ENCODE peak calls at places on chromosomes 7 and 10, in eight cellular contexts. C is foreskin keratinocyte; O is activated T-helper 2 cell treated with anti-CD3 and anti-CD28 coated beads, Interferon-gamma antibody, Interleukin-2, Interleukin-4, amounts not matched to agents 10 μg/mL and 5 μg/mL and 100 μg/mL, durations not matched to agents 14 hours and 24 hours and 36 hours; B is colonic mucosa; I is epithelial cell of esophagus; R is ELR; W is ecto neural progenitor cell; U is activated CD4-positive, alpha-beta memory T cell treated with anti-CD3 and anti-CD28 coated beads, Interleukin-2, amount 10 ng/mL, durations not matched to agents 7 days and 5 days. N is an unnamed sample.

GRCh38 chr10:80529604-80530003 is 8.1 kb upstream of the SH2D4B start:
- DNase-seq in C (no peak), O (peak), B (no peak), I (no peak), R (no peak), W (no peak), U (peak), N (no peak)

GRCh38 chr7:150909192-150909591 is 56.9 kb downstream of the AOC1 start:
- DNase-seq in C (no peak), O (no peak), B (no peak), I (no peak), R (no peak), W (no peak), U (peak), N (no peak)

GRCh38 chr7:2104107-2104710 is 128.5 kb downstream of the MAD1L1 start:
- DNase-seq in C (no peak), O (peak), B (peak), I (peak), R (peak), W (peak), U (peak), N (peak)

GRCh38 chr10:69348824-69349541 is 67.7 kb downstream of the TACR2 start:
- DNase-seq in C (peak), O (no peak), B (peak), I (peak), R (peak), W (no peak), U (no peak), N (no peak)

GRCh38 chr10:3261921-3262320 is 89.3 kb upstream of the PITRM1 start:
- DNase-seq in C (no peak), O (no peak), B (no peak), I (no peak), R (no peak), W (no peak), U (no peak), N (no peak)

GRCh38 chr10:102410427-102411073 is 8.0 kb downstream of the PSD start:
- DNase-seq in C (no peak), O (peak), B (no peak), I (no peak), R (no peak), W (no peak), U (peak), N (no peak)

GRCh38 chr10:71921319-71922027 is 42.7 kb upstream of the CHST3 start:
- DNase-seq in C (no peak), O (no peak), B (peak), I (no peak), R (peak), W (peak), U (no peak), N (no peak)

GRCh38 chr7:67817481-67817880 is 820.8 kb downstream of the TYW1 start:
- DNase-seq in C (no peak), O (no peak), B (no peak), I (no peak), R (no peak), W (no peak), U (no peak), N (no peak)

GRCh38 chr10:98673156-98673765 is 226.5 kb upstream of the HPS1 start:
- DNase-seq in C (no peak), O (no peak), B (no peak), I (no peak), R (no peak), W (no peak), U (no peak), N (no peak)

GRCh38 chr10:33126742-33127141 is 168.7 kb upstream of the ITGB1 start:
- DNase-seq in C (no peak), O (no peak), B (no peak), I (no peak), R (no peak), W (no peak), U (peak), N (no peak)

GRCh38 chr7:96991850-96992623 is 13.3 kb upstream of the DLX6 start:
- DNase-seq in C (no peak), O (no peak), B (no peak), I (no peak), R (no peak), W (no peak), U (no peak), N (no peak)

GRCh38 chr10:125006921-125007391 is 65.0 kb downstream of the ZRANB1 start:
- DNase-seq in C (no peak), O (no peak), B (no peak), I (no peak), R (no peak), W (no peak), U (no peak), N (no peak)

GRCh38 chr7:93475811-93476210 is 98.7 kb downstream of the CALCR start:
- DNase-seq in C (no peak), O (no peak), B (no peak), I (no peak), R (no peak), W (no peak), U (no peak), N (no peak)

GRCh38 chr10:131560166-131560565 is 248.6 kb upstream of the TCERG1L start:
- DNase-seq in C (no peak), O (no peak), B (no peak), I (no peak), R (no peak), W (peak), U (no peak), N (no peak)

GRCh38 chr10:118730699-118731456 is 23.9 kb downstream of the CACUL1 start:
- DNase-seq in C (no peak), O (no peak), B (peak), I (peak), R (no peak), W (no peak), U (no peak), N (no peak)

GRCh38 chr7:74272305-74273038 is 16.7 kb upstream of the CLIP2 start:
- DNase-seq in C (no peak), O (no peak), B (peak), I (peak), R (peak), W (no peak), U (peak), N (peak)

GRCh38 chr10:28120043-28120749 is 121.3 kb upstream of the ODAD2 start:
- DNase-seq in C (no peak), O (no peak), B (no peak), I (no peak), R (no peak), W (no peak), U (no peak), N (no peak)

GRCh38 chr10:17841055-17841454 is 31.9 kb downstream of the MRC1 start:
- DNase-seq in C (peak), O (no peak), B (no peak), I (peak), R (peak), W (no peak), U (no peak), N (no peak)

GRCh38 chr10:96614515-96614914 is 27.7 kb upstream of the TM9SF3 start:
- DNase-seq in C (peak), O (no peak), B (peak), I (peak), R (peak), W (no peak), U (no peak), N (peak)

GRCh38 chr10:113959383-113959760 is 84.3 kb upstream of the ADRB1 start:
- DNase-seq in C (no peak), O (no peak), B (peak), I (peak), R (no peak), W (no peak), U (no peak), N (no peak)

GRCh38 chr10:44968887-44969400 is 9.3 kb downstream of the RASSF4 start:
- DNase-seq in C (no peak), O (no peak), B (no peak), I (no peak), R (no peak), W (no peak), U (no peak), N (no peak)

GRCh38 chr10:72223743-72224101 is 7.6 kb upstream of the ASCC1 start:
- DNase-seq in C (no peak), O (no peak), B (no peak), I (no peak), R (no peak), W (no peak), U (no peak), N (no peak)

GRCh38 chr7:152579070-152579469 is 96.9 kb downstream of the XRCC2 start:
- DNase-seq in C (no peak), O (no peak), B (no peak), I (no peak), R (no peak), W (no peak), U (no peak), N (no peak)

GRCh38 chr7:3009086-3009485 is 34.6 kb downstream of the CARD11 start:
- DNase-seq in C (no peak), O (no peak), B (no peak), I (no peak), R (no peak), W (no peak), U (no peak), N (no peak)

GRCh38 chr7:142796501-142797341 is 26.0 kb downstream of the PRSS2 start:
- DNase-seq in C (no peak), O (no peak), B (no peak), I (no peak), R (no peak), W (peak), U (no peak), N (no peak)

GRCh38 chr10:92574545-92575377 is 868 bp upstream of the IDE start:
- DNase-seq in C (peak), O (no peak), B (no peak), I (peak), R (peak), W (no peak), U (no peak), N (no peak)

GRCh38 chr10:29130190-29130673 is 158.6 kb upstream of the LYZL1 start:
- DNase-seq in C (no peak), O (no peak), B (no peak), I (peak), R (peak), W (no peak), U (no peak), N (peak)